ENCODE peak calls at places on chromosome 22, in four cellular contexts. Z is CD4-positive, CD25-positive, alpha-beta regulatory T cell; S is mesendoderm; G is hepatocyte. C is an unnamed sample.

GRCh38 chr22:44363214-44363979 is 50.6 kb upstream of the SHISAL1 start:
- DNase-seq in S (no peak), Z (no peak), G (peak; percentile 76), C (no peak)

GRCh38 chr22:39174498-39175120 is 22.1 kb upstream of the CBX7 start:
- DNase-seq in G (peak; percentile 90), Z (peak; percentile 82), S (peak; percentile 100), C (peak; percentile 100)

GRCh38 chr22:44261861-44262595 is 50.7 kb downstream of the SHISAL1 start:
- DNase-seq in Z (no peak), G (no peak), S (no peak), C (no peak)

GRCh38 chr22:44326549-44326881 is 13.8 kb upstream of the SHISAL1 start:
- DNase-seq in Z (no peak), G (no peak), S (no peak), C (no peak)

GRCh38 chr22:37186997-37187522 is 987 bp downstream of the C1QTNF6 start:
- DNase-seq in Z (no peak), G (no peak), S (peak; percentile 44), C (no peak)

GRCh38 chr22:37892566-37893338 is 13.3 kb upstream of the MICALL1 start:
- DNase-seq in Z (no peak), G (no peak), S (no peak), C (no peak)

GRCh38 chr22:28817919-28818859 is 17.8 kb upstream of the XBP1 start:
- DNase-seq in S (no peak), Z (no peak), G (peak; percentile 70), C (peak; percentile 20)

GRCh38 chr22:49554741-49555140 is 272.9 kb downstream of the BRD1 start:
- DNase-seq in S (no peak), Z (no peak), G (no peak), C (no peak)

GRCh38 chr22:35567794-35568193 is 27.2 kb downstream of the RASD2 start:
- DNase-seq in G (no peak), S (no peak), Z (no peak), C (no peak)

GRCh38 chr22:43514476-43515157 is 102.8 kb downstream of the MPPED1 start:
- DNase-seq in S (no peak), G (no peak), Z (no peak), C (peak; percentile 23)

GRCh38 chr22:34812631-34813030 is 253.3 kb upstream of the ISX start:
- DNase-seq in G (peak; percentile 34), Z (no peak), S (peak; percentile 29), C (no peak)

GRCh38 chr22:45818130-45819085 is 146.8 kb downstream of the ATXN10 start:
- DNase-seq in Z (no peak), S (peak; percentile 23), G (peak; percentile 29), C (peak; percentile 35)

GRCh38 chr22:20807315-20807752 is 33.4 kb downstream of the SERPIND1 start:
- DNase-seq in S (peak; percentile 54), Z (no peak), G (peak; percentile 49), C (no peak)

GRCh38 chr22:30423296-30423958 is 2.1 kb upstream of the MTFP1 start:
- DNase-seq in S (no peak), Z (peak; percentile 55), G (peak; percentile 69), C (peak; percentile 87)

GRCh38 chr22:29635734-29636357 is 32.4 kb downstream of the NF2 start:
- DNase-seq in S (peak; percentile 69), G (peak; percentile 72), Z (peak; percentile 60), C (peak; percentile 81)

GRCh38 chr22:21032037-21032842 is at the start of gene SLC7A4:
- DNase-seq in S (no peak), Z (no peak), G (peak; percentile 68), C (peak; percentile 51)

GRCh38 chr22:20253161-20253560 is 15.0 kb downstream of the RTN4R start:
- DNase-seq in S (no peak), G (no peak), Z (no peak), C (no peak)

GRCh38 chr22:40967120-40967760 is 16.1 kb downstream of the RBX1 start:
- DNase-seq in Z (no peak), S (no peak), G (no peak), C (peak; percentile 22)

GRCh38 chr22:40966683-40967082 is 15.5 kb downstream of the RBX1 start:
- DNase-seq in S (no peak), Z (peak; percentile 13), G (no peak), C (no peak)

GRCh38 chr22:40960137-40960536 is 9.0 kb downstream of the RBX1 start:
- DNase-seq in S (peak; percentile 52), G (no peak), Z (no peak), C (no peak)

GRCh38 chr22:40965936-40966557 is 14.9 kb downstream of the RBX1 start:
- DNase-seq in Z (peak; percentile 31), S (no peak), G (no peak), C (no peak)
- H3K27ac ChIP-seq in Z (peak overlapping the region; percentile 33), S (no peak overlapping the region), G (peak overlapping the region; percentile 64), C (no peak overlapping the region)

DNA sequence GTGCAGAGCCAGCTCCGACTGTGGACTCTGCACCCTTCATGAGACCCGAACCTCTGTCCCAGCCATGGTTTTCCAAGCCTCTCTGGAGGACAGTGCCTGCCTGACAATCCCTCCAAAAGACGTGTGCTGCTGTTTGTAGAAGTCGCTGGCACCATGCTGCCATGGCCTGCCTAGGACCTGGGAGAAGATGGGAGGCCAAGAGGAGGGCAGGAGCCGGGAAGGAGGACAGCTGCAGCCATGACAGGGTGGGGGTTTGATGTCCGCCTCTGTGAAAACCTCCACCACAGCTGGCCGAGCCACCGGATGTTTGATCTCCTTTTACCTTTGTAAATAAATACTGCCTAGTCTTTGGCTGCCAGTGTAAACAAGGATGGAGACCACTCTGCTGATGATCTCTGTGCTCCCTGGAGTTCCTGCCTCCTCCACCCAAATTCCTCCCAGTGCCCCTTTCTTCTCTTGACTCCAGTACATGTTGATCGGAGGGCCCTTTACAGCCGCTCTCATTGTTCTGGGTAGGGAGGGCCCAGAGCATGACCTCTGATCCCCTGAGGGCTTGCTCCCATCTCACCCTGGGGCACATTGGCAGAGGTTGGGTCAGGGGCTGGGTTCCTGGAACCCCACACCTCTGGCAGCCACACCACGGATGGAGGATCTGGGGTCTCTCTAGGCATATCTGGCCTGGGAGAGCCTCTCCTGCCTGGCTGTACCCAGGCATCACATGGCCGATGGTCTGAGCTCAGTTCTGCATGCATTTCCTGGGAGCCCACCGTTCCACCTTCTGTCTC is 66.9 kb downstream of the BCR start:
- DNase-seq in G (no peak), Z (no peak), S (no peak), C (no peak)
- H3K4me1 ChIP-seq in G (peaks cover 63% of the 10 kb centered on the region), Z (peaks cover 50% of the 10 kb centered on the region), S (peaks cover 35% of the 10 kb centered on the region), C (peaks cover 77% of the 10 kb centered on the region)

GRCh38 chr22:24467340-24467739 is 27.8 kb upstream of the UPB1 start:
- DNase-seq in S (no peak), Z (no peak), G (no peak), C (no peak)
- H3K27ac ChIP-seq in S (no peak overlapping the region), Z (no peak overlapping the region), G (peak overlapping the region; percentile 50), C (no peak overlapping the region)

DNA sequence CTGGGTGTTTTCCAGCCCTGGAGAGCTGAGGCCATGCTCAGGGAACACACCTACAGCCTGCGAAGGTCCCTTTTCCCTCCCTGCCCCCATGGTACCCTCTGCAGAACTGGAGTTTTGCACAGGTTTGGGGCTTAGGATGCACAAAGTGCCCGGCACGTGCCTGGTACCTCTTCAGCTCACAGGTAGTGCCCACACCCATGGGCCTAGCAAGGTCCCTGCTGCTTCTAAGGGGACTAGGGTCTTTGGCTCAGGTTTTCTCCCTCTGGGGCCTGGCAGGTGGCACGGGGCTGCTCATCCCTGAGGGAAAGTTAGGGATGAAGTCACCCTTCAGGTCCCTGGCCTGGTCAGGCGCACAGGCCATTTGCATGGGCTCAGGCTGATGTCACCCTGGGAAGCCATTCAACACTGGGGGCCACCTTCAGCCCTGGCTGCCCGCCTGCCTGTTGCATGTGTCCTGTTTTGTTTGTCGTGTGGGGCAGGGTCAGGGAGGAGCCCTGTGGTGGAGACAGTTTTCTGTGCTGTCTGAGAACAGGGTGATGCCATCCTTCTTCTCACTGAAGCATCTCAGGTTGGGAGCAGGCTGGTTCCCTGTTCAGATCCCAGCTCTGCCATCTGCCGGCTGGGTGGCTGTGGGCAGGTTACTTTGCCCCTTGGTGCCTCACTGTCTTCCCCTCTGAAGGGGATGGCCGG is 68.3 kb upstream of the CRYBB3 start:
- DNase-seq in G (no peak), S (no peak), Z (no peak), C (no peak)
- H3K4me1 ChIP-seq in G (peaks cover 11% of the 10 kb centered on the region), S (peaks cover 4% of the 10 kb centered on the region), Z (no peaks in the 10 kb centered on the region), C (peaks cover 21% of the 10 kb centered on the region)

DNA sequence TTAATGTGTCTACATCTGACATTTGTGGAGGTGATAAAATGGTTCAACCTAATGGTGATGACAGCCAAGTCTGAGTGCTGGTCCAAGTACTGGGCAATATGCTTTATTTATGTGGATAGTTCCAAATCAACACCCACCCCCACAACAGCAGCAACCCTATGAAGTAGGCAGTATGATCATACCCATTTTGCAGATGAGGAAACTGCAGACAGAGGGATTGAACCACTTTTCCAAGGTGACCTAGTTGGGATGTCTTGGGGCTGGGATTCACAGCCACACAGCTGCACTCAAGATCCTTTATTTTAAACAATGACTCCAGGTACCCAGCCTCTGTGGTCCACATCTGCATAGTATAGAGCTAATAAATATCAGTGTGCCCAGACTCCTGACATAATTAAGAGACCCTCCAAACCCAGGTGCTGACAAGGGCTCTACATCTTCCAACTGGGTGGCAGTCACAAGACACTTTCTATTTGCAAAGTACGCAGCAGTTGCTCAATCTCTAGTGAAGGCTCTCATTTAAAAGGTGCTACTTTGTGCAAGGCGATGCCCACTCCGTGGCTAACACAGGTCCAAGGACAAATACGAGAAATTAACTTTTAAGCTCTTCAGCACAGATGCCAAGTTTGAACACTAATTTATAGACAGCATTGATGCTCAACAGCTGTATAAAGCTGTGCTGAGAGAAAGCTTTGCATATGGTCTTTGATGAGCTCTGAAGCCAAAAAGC is 426.6 kb downstream of the LARGE1 start:
- DNase-seq in S (no peak), Z (no peak), G (no peak), C (no peak)
- H3K27ac ChIP-seq in S (no peak overlapping the region), Z (no peak overlapping the region), G (no peak overlapping the region), C (no peak overlapping the region)